ENCODE peak calls at places on chromosomes 3 and 15, in four cellular contexts. A is A549, E is fibroblast of the aortic adventitia, F is cardiac fibroblast. I is an unnamed sample.

GRCh38 chr15:87941606-87942005 is 314.9 kb downstream of the NTRK3 start:
- DNase-seq in F (no peak), E (no peak), A (no peak), I (no peak)

GRCh38 chr3:139204756-139205155 is 139.1 kb upstream of the MRPS22 start:
- DNase-seq in A (no peak), F (peak), E (peak), I (peak)

GRCh38 chr15:77312523-77312922 is 107.4 kb downstream of the PEAK1 start:
- DNase-seq in E (peak), F (no peak), A (peak), I (no peak)

GRCh38 chr3:180523040-180523439 is 78.9 kb upstream of the TTC14 start:
- DNase-seq in A (no peak), E (no peak), F (no peak), I (no peak)

GRCh38 chr15:22240951-22241350 is 160.6 kb downstream of the OR4M2 start:
- DNase-seq in A (no peak), E (no peak), F (no peak), I (no peak)

GRCh38 chr15:66772967-66773873 is 71.2 kb downstream of the SMAD6 start:
- DNase-seq in F (no peak), E (peak), A (no peak), I (peak)

GRCh38 chr3:140832883-140833282 is 108.8 kb upstream of the SLC25A36 start:
- DNase-seq in F (no peak), A (no peak), E (no peak), I (no peak)

GRCh38 chr3:126544596-126545281 is 14.0 kb downstream of the C3orf22 start:
- DNase-seq in E (no peak), F (no peak), A (no peak), I (no peak)

GRCh38 chr3:145450018-145450682 is 710.8 kb downstream of the PLOD2 start:
- DNase-seq in E (no peak), A (no peak), F (no peak), I (no peak)

GRCh38 chr3:184727357-184728060 is 15.6 kb upstream of the MAGEF1 start:
- DNase-seq in A (peak), E (peak), F (peak), I (peak)

GRCh38 chr3:42068303-42069088 is 22.7 kb upstream of the TRAK1 start:
- DNase-seq in A (no peak), F (no peak), E (no peak), I (no peak)

GRCh38 chr3:139774570-139775302 is 97.0 kb upstream of the NMNAT3 start:
- DNase-seq in E (peak), F (no peak), A (no peak), I (peak)

GRCh38 chr3:170864525-170865208 is 5.3 kb downstream of the RPL22L1 start:
- DNase-seq in E (no peak), A (peak), F (peak), I (no peak)

GRCh38 chr15:76954744-76955143 is 23.2 kb downstream of the RCN2 start:
- DNase-seq in F (no peak), A (no peak), E (no peak), I (no peak)

GRCh38 chr3:133563186-133563591 is 10.3 kb upstream of the CDV3 start:
- DNase-seq in A (no peak), E (peak), F (peak), I (peak)

GRCh38 chr15:60390931-60391501 is 6.8 kb downstream of the ANXA2 start:
- DNase-seq in E (peak), F (peak), A (peak), I (peak)

GRCh38 chr3:140463401-140463800 is 214.5 kb upstream of the TRIM42 start:
- DNase-seq in F (no peak), E (no peak), A (no peak), I (no peak)

GRCh38 chr3:101591071-101591470 is 17.1 kb downstream of the PCNP start:
- DNase-seq in A (no peak), E (no peak), F (no peak), I (no peak)

GRCh38 chr15:62087671-62088360 is 21.0 kb downstream of the C2CD4A start:
- DNase-seq in F (peak), E (peak), A (peak), I (peak)

GRCh38 chr3:25289663-25290062 is 138.4 kb upstream of the RARB start:
- DNase-seq in F (no peak), A (no peak), E (no peak), I (no peak)

GRCh38 chr3:172840913-172841312 is 90.4 kb downstream of the ECT2 start:
- DNase-seq in E (no peak), A (no peak), F (no peak), I (no peak)

GRCh38 chr3:164477403-164477802 is 600.9 kb downstream of the SI start:
- DNase-seq in A (no peak), E (no peak), F (no peak), I (no peak)

GRCh38 chr15:93189562-93189961 is 100.6 kb upstream of the RGMA start:
- DNase-seq in A (no peak), F (no peak), E (no peak), I (no peak)

GRCh38 chr3:159897331-159898075 is 91.1 kb upstream of the IL12A start:
- DNase-seq in E (peak), A (no peak), F (peak), I (peak)

GRCh38 chr3:161420746-161421145 is 49.4 kb upstream of the SPTSSB start:
- DNase-seq in A (peak), E (no peak), F (peak), I (no peak)

GRCh38 chr15:78069630-78070029 is 7.9 kb downstream of the TBC1D2B start:
- DNase-seq in E (no peak), F (no peak), A (no peak), I (no peak)

GRCh38 chr15:77856718-77857346 is 220.7 kb downstream of the TBC1D2B start:
- DNase-seq in F (no peak), E (no peak), A (no peak), I (no peak)

DNA sequence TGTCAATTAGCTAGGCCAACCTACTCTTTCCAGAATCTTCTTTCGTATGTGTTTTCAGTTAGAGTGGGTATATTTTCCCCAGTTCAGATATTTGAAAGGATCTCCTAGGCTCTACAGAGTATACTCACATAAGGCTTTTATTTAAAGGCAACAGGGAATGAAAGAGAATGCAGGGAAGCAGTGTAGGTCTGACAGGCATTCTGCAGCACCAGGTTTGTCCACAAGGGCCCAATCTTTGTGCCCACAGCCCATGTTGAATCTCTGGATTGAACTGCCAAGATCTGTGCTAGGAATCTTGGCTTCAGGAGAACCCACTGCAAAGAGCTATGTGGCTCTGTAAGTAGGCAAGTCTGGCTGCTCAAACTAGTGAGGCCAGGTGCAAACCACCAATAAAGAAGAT is 24.2 kb upstream of the GALNT15 start:
- DNase-seq in E (no peak), A (no peak), F (no peak), I (no peak)
- H3K4me3 ChIP-seq in E (no peak), A (no peak), F (no peak), I (no peak)

DNA sequence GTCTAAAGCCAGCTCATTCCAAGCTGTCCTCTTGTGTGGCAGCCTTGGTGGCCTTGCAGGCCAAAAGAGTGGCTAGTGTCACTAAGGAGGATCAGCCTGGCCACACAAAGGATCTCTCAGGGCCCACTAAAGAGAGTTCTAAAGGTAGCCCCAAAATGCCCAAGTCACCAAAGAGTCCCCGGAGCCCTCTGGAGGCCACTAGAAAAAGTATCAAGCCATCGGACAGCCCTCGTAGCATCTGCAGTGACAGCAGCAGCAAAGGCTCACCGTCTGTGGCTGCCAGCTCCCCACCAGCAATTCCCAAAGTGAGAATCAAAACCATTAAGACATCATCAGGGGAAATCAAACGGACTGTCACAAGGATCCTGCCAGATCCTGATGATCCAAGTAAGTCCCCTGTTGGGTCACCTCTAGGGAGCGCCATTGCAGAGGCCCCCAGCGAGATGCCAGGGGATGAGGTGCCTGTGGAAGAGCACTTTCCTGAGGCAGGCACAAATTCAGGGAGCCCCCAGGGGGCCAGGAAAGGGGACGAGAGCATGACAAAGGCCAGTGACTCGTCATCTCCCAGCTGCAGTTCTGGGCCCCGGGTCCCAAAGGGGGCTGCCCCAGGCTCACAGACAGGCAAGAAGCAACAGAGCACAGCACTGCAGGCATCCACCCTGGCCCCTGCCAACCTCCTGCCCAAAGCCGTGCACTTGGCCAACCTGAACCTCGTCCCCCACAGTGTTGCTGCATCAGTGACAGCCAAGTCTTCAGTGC is 33.5 kb upstream of the ALPK3 start:
- DNase-seq in E (no peak), A (no peak), F (no peak), I (no peak)
- TF ChIP-seq CTCF in E (no peak), A (no peak), F (peak), I (no peak)

GRCh38 chr3:146471012-146471411 is 1.7 kb upstream of the PLSCR2 start:
- DNase-seq in A (no peak), F (no peak), E (no peak), I (no peak)

GRCh38 chr3:146468234-146468931 is 978 bp downstream of the PLSCR2 start:
- DNase-seq in F (peak), A (no peak), E (peak), I (peak)

GRCh38 chr3:146469206-146470017 is at the start of gene PLSCR2:
- DNase-seq in F (peak), A (peak), E (no peak), I (no peak)

GRCh38 chr3:146472611-146473010 is 3.2 kb upstream of the PLSCR2 start:
- DNase-seq in E (no peak), F (peak), A (no peak), I (no peak)

GRCh38 chr3:146470424-146470990 is 1.1 kb upstream of the PLSCR2 start:
- DNase-seq in A (peak), F (no peak), E (no peak), I (no peak)
- H3K4me3 ChIP-seq in A (peak), F (no peak), E (no peak), I (no peak)

DNA sequence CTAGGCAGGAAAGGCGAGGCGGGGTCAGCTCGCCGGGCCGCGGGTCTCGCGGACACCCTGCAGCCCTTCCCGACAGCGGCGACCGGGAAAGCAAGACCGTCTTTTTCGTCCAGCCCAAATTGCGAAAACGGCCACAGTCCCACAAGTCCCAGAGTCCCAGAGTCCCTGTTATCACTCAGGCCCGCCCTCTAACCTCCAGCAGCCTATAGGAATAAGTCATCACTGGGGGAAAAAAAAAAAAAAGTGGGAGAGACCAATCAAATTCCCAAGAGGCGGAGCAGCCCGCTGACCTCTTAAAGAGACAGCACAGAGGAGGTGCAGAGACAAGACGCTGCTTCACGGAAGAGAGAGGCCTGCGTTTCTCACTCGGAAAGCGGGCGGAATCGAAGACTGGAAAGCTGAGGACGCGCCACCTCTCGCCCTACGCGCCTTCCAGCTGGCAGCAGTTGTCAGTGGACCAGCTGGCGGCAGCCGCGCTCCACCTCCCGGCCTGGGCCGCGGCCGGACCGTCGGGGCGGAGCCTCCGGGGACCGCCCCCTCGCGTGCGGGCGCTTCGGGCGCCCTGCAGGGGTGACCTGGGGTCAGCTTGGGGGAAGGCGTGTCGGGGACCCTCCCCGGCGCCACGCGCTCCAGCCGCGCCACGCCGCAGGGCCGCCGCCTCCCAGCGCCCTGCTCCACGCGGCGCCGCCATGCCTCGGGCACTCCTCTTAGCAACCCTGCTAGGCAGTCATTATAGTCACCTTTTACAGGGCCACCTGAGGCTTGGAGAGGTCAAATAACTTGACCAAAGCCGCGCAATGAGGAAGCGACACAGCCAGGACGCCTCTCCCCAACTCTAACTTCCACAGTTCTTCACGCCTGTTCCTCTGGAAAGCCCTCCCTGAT is at the start of gene TPRA1:
- DNase-seq in F (peak), A (peak), E (peak), I (peak)
- TF ChIP-seq CTCF in F (no peak), A (peak), E (no peak), I (no peak)

GRCh38 chr3:37456791-37457190 is 282.4 kb upstream of the LRRFIP2 start:
- DNase-seq in F (peak), E (no peak), A (no peak), I (peak)
- H3K4me3 ChIP-seq in F (no peak), E (no peak), A (no peak), I (no peak)

I was measured in fibroblast of pulmonary artery.